ENCODE peak calls at places on chromosomes 7 and 10, in nine cellular contexts. One of them, this sample, is unnamed.

GRCh38 chr7:23106801-23107713 is 1.5 kb downstream of the KLHL7 start:
- DNase-seq in activated naive CD4-positive, alpha-beta T cell treated with anti-CD3 and anti-CD28 coated beads, Interleukin-2, amount 10 ng/mL, durations not matched to agents 7 days and 5 days: no peak
- DNase-seq in MV-4-11: no peak
- DNase-seq in stimulated activated CD8-positive, alpha-beta memory T cell treated with anti-CD3 and anti-CD28 coated beads, Interleukin-7, amount 100 ng/mL, for 4 hours: no peak
- DNase-seq in GM18507: no peak
- DNase-seq in brain microvascular endothelial cell: no peak
- DNase-seq in Caco-2: no peak
- DNase-seq in AG20443: no peak
- DNase-seq in stimulated activated CD4-positive, alpha-beta T cell treated with anti-CD3 and anti-CD28 coated beads, Interleukin-15, amount 100 ng/mL, for 24 hours: no peak
- DNase-seq in this sample: no peak

GRCh38 chr7:16430133-16430532 is 8.8 kb upstream of the CRPPA start:
- DNase-seq in activated naive CD4-positive, alpha-beta T cell treated with anti-CD3 and anti-CD28 coated beads, Interleukin-2, amount 10 ng/mL, durations not matched to agents 7 days and 5 days: no peak
- DNase-seq in MV-4-11: no peak
- DNase-seq in stimulated activated CD8-positive, alpha-beta memory T cell treated with anti-CD3 and anti-CD28 coated beads, Interleukin-7, amount 100 ng/mL, for 4 hours: no peak
- DNase-seq in GM18507: no peak
- DNase-seq in brain microvascular endothelial cell: no peak
- DNase-seq in Caco-2: no peak
- DNase-seq in AG20443: no peak
- DNase-seq in stimulated activated CD4-positive, alpha-beta T cell treated with anti-CD3 and anti-CD28 coated beads, Interleukin-15, amount 100 ng/mL, for 24 hours: no peak
- DNase-seq in this sample: no peak

GRCh38 chr10:20890009-20890408 is 7.1 kb downstream of the NEBL start:
- DNase-seq in activated naive CD4-positive, alpha-beta T cell treated with anti-CD3 and anti-CD28 coated beads, Interleukin-2, amount 10 ng/mL, durations not matched to agents 7 days and 5 days: no peak
- DNase-seq in MV-4-11: no peak
- DNase-seq in stimulated activated CD8-positive, alpha-beta memory T cell treated with anti-CD3 and anti-CD28 coated beads, Interleukin-7, amount 100 ng/mL, for 4 hours: no peak
- DNase-seq in GM18507: no peak
- DNase-seq in brain microvascular endothelial cell: peak; percentile 22
- DNase-seq in Caco-2: no peak
- DNase-seq in AG20443: no peak
- DNase-seq in stimulated activated CD4-positive, alpha-beta T cell treated with anti-CD3 and anti-CD28 coated beads, Interleukin-15, amount 100 ng/mL, for 24 hours: no peak
- DNase-seq in this sample: no peak

GRCh38 chr10:95467162-95467599 is 94.0 kb downstream of the SORBS1 start:
- DNase-seq in activated naive CD4-positive, alpha-beta T cell treated with anti-CD3 and anti-CD28 coated beads, Interleukin-2, amount 10 ng/mL, durations not matched to agents 7 days and 5 days: no peak
- DNase-seq in MV-4-11: no peak
- DNase-seq in stimulated activated CD8-positive, alpha-beta memory T cell treated with anti-CD3 and anti-CD28 coated beads, Interleukin-7, amount 100 ng/mL, for 4 hours: no peak
- DNase-seq in GM18507: no peak
- DNase-seq in brain microvascular endothelial cell: no peak
- DNase-seq in Caco-2: peak; percentile 95
- DNase-seq in AG20443: peak; percentile 52
- DNase-seq in stimulated activated CD4-positive, alpha-beta T cell treated with anti-CD3 and anti-CD28 coated beads, Interleukin-15, amount 100 ng/mL, for 24 hours: no peak
- DNase-seq in this sample: no peak

GRCh38 chr10:125591846-125592245 is 91.1 kb downstream of the TEX36 start:
- DNase-seq in activated naive CD4-positive, alpha-beta T cell treated with anti-CD3 and anti-CD28 coated beads, Interleukin-2, amount 10 ng/mL, durations not matched to agents 7 days and 5 days: no peak
- DNase-seq in MV-4-11: no peak
- DNase-seq in stimulated activated CD8-positive, alpha-beta memory T cell treated with anti-CD3 and anti-CD28 coated beads, Interleukin-7, amount 100 ng/mL, for 4 hours: no peak
- DNase-seq in GM18507: no peak
- DNase-seq in brain microvascular endothelial cell: no peak
- DNase-seq in Caco-2: no peak
- DNase-seq in AG20443: no peak
- DNase-seq in stimulated activated CD4-positive, alpha-beta T cell treated with anti-CD3 and anti-CD28 coated beads, Interleukin-15, amount 100 ng/mL, for 24 hours: no peak
- DNase-seq in this sample: no peak

GRCh38 chr10:84224411-84225028 is 824 bp downstream of the LRIT2 start:
- DNase-seq in activated naive CD4-positive, alpha-beta T cell treated with anti-CD3 and anti-CD28 coated beads, Interleukin-2, amount 10 ng/mL, durations not matched to agents 7 days and 5 days: peak; percentile 46
- DNase-seq in MV-4-11: no peak
- DNase-seq in stimulated activated CD8-positive, alpha-beta memory T cell treated with anti-CD3 and anti-CD28 coated beads, Interleukin-7, amount 100 ng/mL, for 4 hours: no peak
- DNase-seq in GM18507: no peak
- DNase-seq in brain microvascular endothelial cell: no peak
- DNase-seq in Caco-2: no peak
- DNase-seq in AG20443: no peak
- DNase-seq in stimulated activated CD4-positive, alpha-beta T cell treated with anti-CD3 and anti-CD28 coated beads, Interleukin-15, amount 100 ng/mL, for 24 hours: no peak
- DNase-seq in this sample: no peak

GRCh38 chr7:91005024-91005423 is 259.2 kb upstream of the FZD1 start:
- DNase-seq in activated naive CD4-positive, alpha-beta T cell treated with anti-CD3 and anti-CD28 coated beads, Interleukin-2, amount 10 ng/mL, durations not matched to agents 7 days and 5 days: no peak
- DNase-seq in MV-4-11: no peak
- DNase-seq in stimulated activated CD8-positive, alpha-beta memory T cell treated with anti-CD3 and anti-CD28 coated beads, Interleukin-7, amount 100 ng/mL, for 4 hours: no peak
- DNase-seq in GM18507: no peak
- DNase-seq in brain microvascular endothelial cell: no peak
- DNase-seq in Caco-2: no peak
- DNase-seq in AG20443: no peak
- DNase-seq in stimulated activated CD4-positive, alpha-beta T cell treated with anti-CD3 and anti-CD28 coated beads, Interleukin-15, amount 100 ng/mL, for 24 hours: no peak
- DNase-seq in this sample: no peak

GRCh38 chr7:190196-190595 is 2.2 kb upstream of the FAM20C start:
- DNase-seq in activated naive CD4-positive, alpha-beta T cell treated with anti-CD3 and anti-CD28 coated beads, Interleukin-2, amount 10 ng/mL, durations not matched to agents 7 days and 5 days: no peak
- DNase-seq in MV-4-11: no peak
- DNase-seq in stimulated activated CD8-positive, alpha-beta memory T cell treated with anti-CD3 and anti-CD28 coated beads, Interleukin-7, amount 100 ng/mL, for 4 hours: no peak
- DNase-seq in GM18507: no peak
- DNase-seq in brain microvascular endothelial cell: no peak
- DNase-seq in Caco-2: no peak
- DNase-seq in AG20443: no peak
- DNase-seq in stimulated activated CD4-positive, alpha-beta T cell treated with anti-CD3 and anti-CD28 coated beads, Interleukin-15, amount 100 ng/mL, for 24 hours: no peak
- DNase-seq in this sample: no peak

GRCh38 chr7:140235114-140235513 is 58.3 kb upstream of the KDM7A start:
- DNase-seq in activated naive CD4-positive, alpha-beta T cell treated with anti-CD3 and anti-CD28 coated beads, Interleukin-2, amount 10 ng/mL, durations not matched to agents 7 days and 5 days: no peak
- DNase-seq in MV-4-11: no peak
- DNase-seq in stimulated activated CD8-positive, alpha-beta memory T cell treated with anti-CD3 and anti-CD28 coated beads, Interleukin-7, amount 100 ng/mL, for 4 hours: no peak
- DNase-seq in GM18507: no peak
- DNase-seq in brain microvascular endothelial cell: no peak
- DNase-seq in Caco-2: no peak
- DNase-seq in AG20443: no peak
- DNase-seq in stimulated activated CD4-positive, alpha-beta T cell treated with anti-CD3 and anti-CD28 coated beads, Interleukin-15, amount 100 ng/mL, for 24 hours: no peak
- DNase-seq in this sample: no peak

GRCh38 chr7:150971242-150972048 is 6.7 kb downstream of the KCNH2 start:
- DNase-seq in activated naive CD4-positive, alpha-beta T cell treated with anti-CD3 and anti-CD28 coated beads, Interleukin-2, amount 10 ng/mL, durations not matched to agents 7 days and 5 days: no peak
- DNase-seq in MV-4-11: no peak
- DNase-seq in stimulated activated CD8-positive, alpha-beta memory T cell treated with anti-CD3 and anti-CD28 coated beads, Interleukin-7, amount 100 ng/mL, for 4 hours: no peak
- DNase-seq in GM18507: no peak
- DNase-seq in brain microvascular endothelial cell: no peak
- DNase-seq in Caco-2: no peak
- DNase-seq in AG20443: no peak
- DNase-seq in stimulated activated CD4-positive, alpha-beta T cell treated with anti-CD3 and anti-CD28 coated beads, Interleukin-15, amount 100 ng/mL, for 24 hours: no peak
- DNase-seq in this sample: no peak

GRCh38 chr10:23980054-23980453 is 228.9 kb upstream of the KIAA1217 start:
- DNase-seq in activated naive CD4-positive, alpha-beta T cell treated with anti-CD3 and anti-CD28 coated beads, Interleukin-2, amount 10 ng/mL, durations not matched to agents 7 days and 5 days: no peak
- DNase-seq in MV-4-11: no peak
- DNase-seq in stimulated activated CD8-positive, alpha-beta memory T cell treated with anti-CD3 and anti-CD28 coated beads, Interleukin-7, amount 100 ng/mL, for 4 hours: no peak
- DNase-seq in GM18507: no peak
- DNase-seq in brain microvascular endothelial cell: no peak
- DNase-seq in Caco-2: no peak
- DNase-seq in AG20443: no peak
- DNase-seq in stimulated activated CD4-positive, alpha-beta T cell treated with anti-CD3 and anti-CD28 coated beads, Interleukin-15, amount 100 ng/mL, for 24 hours: no peak
- DNase-seq in this sample: no peak

GRCh38 chr7:22356855-22357310 is at the start of gene RAPGEF5:
- DNase-seq in activated naive CD4-positive, alpha-beta T cell treated with anti-CD3 and anti-CD28 coated beads, Interleukin-2, amount 10 ng/mL, durations not matched to agents 7 days and 5 days: no peak
- DNase-seq in MV-4-11: no peak
- DNase-seq in stimulated activated CD8-positive, alpha-beta memory T cell treated with anti-CD3 and anti-CD28 coated beads, Interleukin-7, amount 100 ng/mL, for 4 hours: no peak
- DNase-seq in GM18507: peak; percentile 23
- DNase-seq in brain microvascular endothelial cell: no peak
- DNase-seq in Caco-2: peak; percentile 72
- DNase-seq in AG20443: peak; percentile 69
- DNase-seq in stimulated activated CD4-positive, alpha-beta T cell treated with anti-CD3 and anti-CD28 coated beads, Interleukin-15, amount 100 ng/mL, for 24 hours: peak; percentile 24
- DNase-seq in this sample: no peak

GRCh38 chr7:77427996-77428603 is 12.0 kb upstream of the GSAP start:
- DNase-seq in activated naive CD4-positive, alpha-beta T cell treated with anti-CD3 and anti-CD28 coated beads, Interleukin-2, amount 10 ng/mL, durations not matched to agents 7 days and 5 days: peak; percentile 44
- DNase-seq in MV-4-11: peak; percentile 69
- DNase-seq in stimulated activated CD8-positive, alpha-beta memory T cell treated with anti-CD3 and anti-CD28 coated beads, Interleukin-7, amount 100 ng/mL, for 4 hours: peak; percentile 5
- DNase-seq in GM18507: no peak
- DNase-seq in brain microvascular endothelial cell: peak; percentile 63
- DNase-seq in Caco-2: no peak
- DNase-seq in AG20443: peak; percentile 44
- DNase-seq in stimulated activated CD4-positive, alpha-beta T cell treated with anti-CD3 and anti-CD28 coated beads, Interleukin-15, amount 100 ng/mL, for 24 hours: peak; percentile 30
- DNase-seq in this sample: no peak

GRCh38 chr10:124577651-124578050 is 116.0 kb downstream of the LHPP start:
- DNase-seq in activated naive CD4-positive, alpha-beta T cell treated with anti-CD3 and anti-CD28 coated beads, Interleukin-2, amount 10 ng/mL, durations not matched to agents 7 days and 5 days: no peak
- DNase-seq in MV-4-11: no peak
- DNase-seq in stimulated activated CD8-positive, alpha-beta memory T cell treated with anti-CD3 and anti-CD28 coated beads, Interleukin-7, amount 100 ng/mL, for 4 hours: no peak
- DNase-seq in GM18507: no peak
- DNase-seq in brain microvascular endothelial cell: no peak
- DNase-seq in Caco-2: no peak
- DNase-seq in AG20443: no peak
- DNase-seq in stimulated activated CD4-positive, alpha-beta T cell treated with anti-CD3 and anti-CD28 coated beads, Interleukin-15, amount 100 ng/mL, for 24 hours: no peak
- DNase-seq in this sample: no peak

GRCh38 chr10:11224321-11224720 is 206.6 kb downstream of the CELF2 start:
- DNase-seq in activated naive CD4-positive, alpha-beta T cell treated with anti-CD3 and anti-CD28 coated beads, Interleukin-2, amount 10 ng/mL, durations not matched to agents 7 days and 5 days: no peak
- DNase-seq in MV-4-11: no peak
- DNase-seq in stimulated activated CD8-positive, alpha-beta memory T cell treated with anti-CD3 and anti-CD28 coated beads, Interleukin-7, amount 100 ng/mL, for 4 hours: no peak
- DNase-seq in GM18507: no peak
- DNase-seq in brain microvascular endothelial cell: no peak
- DNase-seq in Caco-2: no peak
- DNase-seq in AG20443: no peak
- DNase-seq in stimulated activated CD4-positive, alpha-beta T cell treated with anti-CD3 and anti-CD28 coated beads, Interleukin-15, amount 100 ng/mL, for 24 hours: no peak
- DNase-seq in this sample: no peak

GRCh38 chr7:30771859-30772429 is 727 bp downstream of the MINDY4 start:
- DNase-seq in activated naive CD4-positive, alpha-beta T cell treated with anti-CD3 and anti-CD28 coated beads, Interleukin-2, amount 10 ng/mL, durations not matched to agents 7 days and 5 days: no peak
- DNase-seq in MV-4-11: no peak
- DNase-seq in stimulated activated CD8-positive, alpha-beta memory T cell treated with anti-CD3 and anti-CD28 coated beads, Interleukin-7, amount 100 ng/mL, for 4 hours: no peak
- DNase-seq in GM18507: no peak
- DNase-seq in brain microvascular endothelial cell: no peak
- DNase-seq in Caco-2: no peak
- DNase-seq in AG20443: no peak
- DNase-seq in stimulated activated CD4-positive, alpha-beta T cell treated with anti-CD3 and anti-CD28 coated beads, Interleukin-15, amount 100 ng/mL, for 24 hours: peak; percentile 18
- DNase-seq in this sample: peak; percentile 72

GRCh38 chr7:3695602-3696001 is 394.6 kb downstream of the SDK1 start:
- DNase-seq in activated naive CD4-positive, alpha-beta T cell treated with anti-CD3 and anti-CD28 coated beads, Interleukin-2, amount 10 ng/mL, durations not matched to agents 7 days and 5 days: no peak
- DNase-seq in MV-4-11: no peak
- DNase-seq in stimulated activated CD8-positive, alpha-beta memory T cell treated with anti-CD3 and anti-CD28 coated beads, Interleukin-7, amount 100 ng/mL, for 4 hours: no peak
- DNase-seq in GM18507: no peak
- DNase-seq in brain microvascular endothelial cell: no peak
- DNase-seq in Caco-2: no peak
- DNase-seq in AG20443: no peak
- DNase-seq in stimulated activated CD4-positive, alpha-beta T cell treated with anti-CD3 and anti-CD28 coated beads, Interleukin-15, amount 100 ng/mL, for 24 hours: no peak
- DNase-seq in this sample: no peak

This sample was measured in coronary artery.